ENCODE peak calls at places on chromosomes 3 and 15, in six cellular contexts. H is neuronal stem cell, C is H1, Y is IMR-90, N is mesenchymal stem cell, P is H9. W is an unnamed sample. For H3K79me1, the result is how much of the 10 kb centered on the place peaks cover.

GRCh38 chr15:80507638-80508316 is 103.6 kb downstream of the ARNT2 start:
- DNase-seq in C (peak), Y (peak), H (no peak), N (peak), P (no peak), W (peak)

GRCh38 chr3:162780313-162780712 is 1283.7 kb downstream of the OTOL1 start:
- DNase-seq in P (no peak), C (no peak), Y (no peak), H (no peak), N (no peak), W (no peak)

GRCh38 chr15:37877851-37878577 is 56.4 kb upstream of the TMCO5A start:
- DNase-seq in H (no peak), N (peak), P (no peak), Y (peak), C (no peak), W (peak)

GRCh38 chr3:153762411-153763235 is 358.6 kb upstream of the ARHGEF26 start:
- DNase-seq in Y (no peak), N (no peak), H (no peak), P (no peak), C (no peak), W (no peak)

GRCh38 chr15:30962079-30962478 is 29.3 kb downstream of the MTMR10 start:
- DNase-seq in Y (no peak), P (no peak), N (no peak), H (no peak), C (no peak), W (no peak)

GRCh38 chr3:46897829-46898320 is 20.4 kb downstream of the PTH1R start:
- DNase-seq in N (no peak), P (no peak), C (no peak), H (no peak), Y (no peak), W (no peak)

GRCh38 chr3:57911588-57911987 is 96.6 kb upstream of the FLNB start:
- DNase-seq in Y (peak), N (peak), C (no peak), H (no peak), P (no peak), W (peak)

GRCh38 chr15:31203999-31204398 is 102.5 kb upstream of the TRPM1 start:
- DNase-seq in P (no peak), Y (no peak), H (no peak), C (no peak), N (no peak), W (no peak)

GRCh38 chr3:163490119-163490518 is 1588.2 kb downstream of the SI start:
- DNase-seq in P (peak), C (peak), N (peak), H (peak), Y (no peak), W (peak)

GRCh38 chr3:95172549-95172948 is 1109.7 kb downstream of the NSUN3 start:
- DNase-seq in C (no peak), Y (no peak), N (no peak), H (no peak), P (no peak), W (no peak)

GRCh38 chr15:65595960-65596359 is 15.0 kb downstream of the INTS14 start:
- DNase-seq in Y (no peak), C (no peak), P (no peak), H (no peak), N (no peak), W (peak)

GRCh38 chr15:66017009-66017408 is 147.7 kb downstream of the RAB11A start:
- DNase-seq in P (no peak), Y (no peak), C (no peak), H (no peak), N (no peak), W (no peak)

GRCh38 chr3:14057701-14058100 is 67.0 kb downstream of the CHCHD4 start:
- DNase-seq in Y (no peak), H (no peak), C (no peak), N (no peak), P (no peak), W (no peak)

GRCh38 chr3:4897765-4898453 is 81.3 kb upstream of the BHLHE40 start:
- DNase-seq in N (peak), H (no peak), P (no peak), C (no peak), Y (peak), W (peak)

GRCh38 chr3:29441422-29441821 is 160.6 kb downstream of the RBMS3 start:
- DNase-seq in P (no peak), Y (no peak), C (no peak), N (no peak), H (no peak), W (no peak)

GRCh38 chr3:53970656-53971055 is 79.0 kb upstream of the SELENOK start:
- DNase-seq in N (no peak), P (peak), Y (no peak), C (peak), H (peak), W (no peak)

GRCh38 chr3:7504886-7505775 is 644.2 kb downstream of the GRM7 start:
- DNase-seq in P (no peak), N (peak), Y (no peak), H (no peak), C (no peak), W (peak)

GRCh38 chr15:101142711-101143110 is 109.1 kb downstream of the CHSY1 start:
- DNase-seq in H (no peak), N (no peak), P (no peak), Y (no peak), C (no peak), W (no peak)

GRCh38 chr3:173893066-173893465 is 495.5 kb downstream of the NLGN1 start:
- DNase-seq in H (no peak), P (no peak), N (no peak), C (no peak), Y (peak), W (no peak)

GRCh38 chr15:57345584-57345983 is 30.7 kb upstream of the CGNL1 start:
- DNase-seq in Y (no peak), P (peak), H (no peak), C (no peak), N (no peak), W (no peak)

GRCh38 chr3:162719684-162720341 is 1223.2 kb downstream of the OTOL1 start:
- DNase-seq in P (no peak), Y (peak), C (no peak), N (peak), H (no peak), W (no peak)

GRCh38 chr3:107969994-107970896 is 120.6 kb downstream of the CD47 start:
- DNase-seq in P (no peak), N (no peak), H (no peak), Y (peak), C (no peak), W (no peak)

GRCh38 chr3:58009026-58009748 is 965 bp downstream of the FLNB start:
- DNase-seq in Y (no peak), N (peak), C (peak), H (no peak), P (peak), W (no peak)

GRCh38 chr3:136818191-136818850 is 605 bp upstream of the SLC35G2 start:
- DNase-seq in H (peak), N (peak), P (peak), C (peak), Y (peak), W (no peak)

GRCh38 chr15:91926871-91927270 is 73.4 kb downstream of the SLCO3A1 start:
- DNase-seq in H (no peak), C (no peak), Y (no peak), N (no peak), P (no peak), W (no peak)

GRCh38 chr15:62847900-62848489 is 194.6 kb upstream of the TPM1 start:
- DNase-seq in N (peak), P (peak), H (peak), Y (peak), C (peak), W (peak)

GRCh38 chr3:24294150-24294549 is 200.5 kb downstream of the THRB start:
- DNase-seq in C (no peak), Y (no peak), N (no peak), H (no peak), P (no peak), W (peak)

GRCh38 chr3:41893977-41894376 is 67.9 kb downstream of the ULK4 start:
- DNase-seq in P (no peak), C (no peak), H (no peak), Y (peak), N (peak), W (peak)

GRCh38 chr3:41888368-41889076 is 73.4 kb downstream of the ULK4 start:
- DNase-seq in Y (no peak), N (no peak), H (no peak), C (peak), P (peak), W (no peak)
- H3K23ac ChIP-seq in Y (no peak), N (no peak), H (no peak), C (no peak), P (no peak), W (no peak)

DNA sequence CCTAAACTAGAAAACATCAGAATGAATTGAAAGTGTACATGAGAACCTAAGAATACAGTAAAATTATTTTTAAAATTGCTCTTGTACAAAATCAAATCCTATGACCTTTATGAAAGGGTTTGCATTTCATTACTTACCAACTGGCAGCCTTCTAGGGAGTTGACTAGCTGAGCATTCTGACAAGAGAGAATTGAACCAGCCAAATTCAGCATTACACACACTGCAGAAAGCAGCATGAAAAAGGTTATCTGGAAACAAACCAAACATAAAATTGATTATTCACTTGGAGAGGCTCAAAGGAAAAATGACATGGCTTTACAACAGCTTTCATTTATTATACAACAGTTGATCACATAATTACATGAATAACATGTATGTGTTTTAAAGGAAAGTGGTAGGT is 17.4 kb downstream of the NSMCE3 start:
- DNase-seq in N (no peak), P (no peak), C (no peak), H (no peak), Y (no peak), W (no peak)
- H3K79me1 ChIP-seq in N (under half), P (under half), C (under half), H (under half), Y (under half), W (under half)

GRCh38 chr15:70078578-70079417 is 18.9 kb downstream of the TLE3 start:
- DNase-seq in H (no peak), C (no peak), Y (no peak), P (no peak), N (no peak), W (no peak)
- H4K91ac ChIP-seq in H (no peak), C (no peak), Y (no peak), P (no peak), N (no peak), W (no peak)

DNA sequence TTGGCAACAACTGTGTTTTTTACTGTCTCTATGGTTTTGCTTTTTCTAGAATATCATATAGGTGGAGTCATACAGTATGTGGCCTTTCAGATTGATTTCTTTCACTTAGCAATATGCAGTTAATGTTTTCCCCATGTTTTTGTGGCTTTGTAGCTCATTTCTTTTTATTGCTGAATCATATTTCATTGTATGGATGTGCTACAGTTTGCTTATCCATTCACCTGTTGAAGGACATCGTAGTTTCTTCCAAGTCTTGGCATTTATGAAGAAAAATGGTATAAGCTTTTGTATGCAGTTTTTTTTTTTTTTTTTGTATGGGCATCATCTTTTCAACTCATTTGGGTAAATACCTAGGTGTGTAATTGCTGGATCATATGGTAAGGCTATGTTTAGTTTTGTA is 210.3 kb downstream of the DOCK3 start:
- DNase-seq in Y (no peak), N (no peak), H (no peak), P (no peak), C (no peak), W (no peak)
- H3K23ac ChIP-seq in Y (no peak), N (no peak), H (no peak), P (no peak), C (no peak), W (no peak)

GRCh38 chr15:74786659-74787165 is 4.8 kb downstream of the CSK start:
- DNase-seq in H (no peak), N (no peak), C (no peak), P (no peak), Y (no peak), W (no peak)
- H3K79me1 ChIP-seq in H (under half), N (under half), C (under half), P (under half), Y (half or more), W (under half)

GRCh38 chr3:120909602-120909878 is 1.5 kb downstream of the STXBP5L start:
- DNase-seq in P (peak), Y (no peak), H (no peak), N (no peak), C (peak), W (no peak)
- H4K91ac ChIP-seq in P (no peak), Y (no peak), H (no peak), N (no peak), C (no peak), W (no peak)

DNA sequence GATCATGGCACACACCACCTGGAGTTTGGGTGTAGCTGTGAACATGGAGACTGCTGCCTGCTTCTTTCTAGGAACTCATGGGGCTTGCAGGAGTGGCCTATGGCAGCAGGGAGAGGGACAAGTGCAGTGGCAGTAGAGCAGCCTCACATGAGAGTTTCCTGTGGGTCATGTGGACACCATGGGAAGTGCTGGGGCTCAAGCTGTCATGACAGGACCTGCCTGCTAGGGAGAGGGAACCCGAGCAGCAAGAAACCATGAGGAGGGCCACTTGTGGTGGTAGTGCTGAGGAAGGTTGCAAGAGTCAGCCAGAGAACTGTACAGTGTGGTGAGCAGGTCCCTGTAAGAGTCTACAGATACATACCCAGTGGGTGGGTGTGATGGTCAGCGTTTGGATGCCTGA is 73.8 kb upstream of the MRPS22 start:
- DNase-seq in H (no peak), P (no peak), N (no peak), C (no peak), Y (no peak), W (no peak)
- H3K23ac ChIP-seq in H (no peak), P (no peak), N (no peak), C (no peak), Y (no peak), W (no peak)

W was measured in trophoblast cell.